ENCODE peak calls at places on chromosomes 13 and 19, in nine cellular contexts. W, J, P, Y, H, Q, U, A and I are unnamed samples. For H3K4me1, the result is how much of the 10 kb centered on the place peaks cover.

GRCh38 chr19:34838753-34839431 is 65.9 kb upstream of the ZNF599 start:
- DNase-seq in A (peak), U (no peak), J (no peak), H (no peak), W (peak), P (no peak), Y (no peak), Q (no peak), I (peak)

GRCh38 chr13:95541911-95542484 is 10.5 kb upstream of the CLDN10 start:
- DNase-seq in H (no peak), U (no peak), P (no peak), A (no peak), Y (no peak), W (no peak), J (no peak), Q (no peak), I (no peak)

GRCh38 chr19:6312018-6312417 is 21.4 kb downstream of the ACER1 start:
- DNase-seq in W (no peak), Q (no peak), U (no peak), H (no peak), J (no peak), P (no peak), A (no peak), Y (no peak), I (no peak)

GRCh38 chr19:39428309-39429112 is 7.2 kb downstream of the RPS16 start:
- DNase-seq in W (peak), U (peak), H (peak), J (no peak), P (peak), Q (no peak), A (no peak), Y (no peak), I (peak)

GRCh38 chr19:35513231-35513974 is at the start of gene DMKN:
- DNase-seq in U (no peak), H (no peak), W (no peak), Q (no peak), P (no peak), Y (no peak), A (no peak), J (no peak), I (no peak)

GRCh38 chr13:41916173-41916954 is 44.5 kb downstream of the VWA8 start:
- DNase-seq in Y (no peak), U (peak), W (peak), A (no peak), Q (no peak), J (no peak), H (no peak), P (no peak), I (no peak)

GRCh38 chr19:15759962-15760565 is 22.3 kb downstream of the OR10H3 start:
- DNase-seq in P (no peak), Y (no peak), A (no peak), Q (no peak), W (no peak), J (no peak), U (no peak), H (no peak), I (peak)

GRCh38 chr13:107809125-107809524 is 406.2 kb downstream of the LIG4 start:
- DNase-seq in J (no peak), Q (no peak), P (no peak), W (no peak), A (no peak), Y (no peak), U (no peak), H (no peak), I (no peak)

GRCh38 chr19:3207466-3208242 is 16.8 kb upstream of the CELF5 start:
- DNase-seq in U (no peak), J (no peak), P (no peak), A (no peak), Q (no peak), H (no peak), W (no peak), Y (no peak), I (no peak)

GRCh38 chr19:38488096-38488495 is 54.6 kb downstream of the RYR1 start:
- DNase-seq in H (no peak), Y (no peak), J (no peak), P (no peak), U (no peak), W (no peak), Q (no peak), A (no peak), I (no peak)

GRCh38 chr13:102470283-102470920 is 68.6 kb upstream of the FGF14 start:
- DNase-seq in Q (no peak), Y (no peak), A (no peak), H (no peak), U (no peak), P (no peak), W (no peak), J (no peak), I (no peak)

GRCh38 chr13:26980099-26981031 is 191.2 kb downstream of the USP12 start:
- DNase-seq in J (no peak), P (no peak), Q (no peak), U (no peak), Y (no peak), A (no peak), W (no peak), H (no peak), I (peak)

GRCh38 chr13:30088312-30088855 is 219.0 kb downstream of the KATNAL1 start:
- DNase-seq in Y (no peak), A (no peak), J (no peak), Q (no peak), H (no peak), U (no peak), W (no peak), P (no peak), I (no peak)

GRCh38 chr19:6161271-6161850 is 25.9 kb downstream of the ACSBG2 start:
- DNase-seq in A (peak), Q (no peak), W (no peak), U (no peak), P (peak), H (no peak), Y (no peak), J (no peak), I (peak)

GRCh38 chr13:27203854-27204253 is 32.2 kb upstream of the USP12 start:
- DNase-seq in Y (no peak), J (no peak), A (no peak), H (no peak), U (no peak), Q (no peak), W (no peak), P (no peak), I (no peak)

GRCh38 chr19:10000171-10000826 is 10.0 kb downstream of the COL5A3 start:
- DNase-seq in W (peak), J (peak), Q (peak), Y (no peak), P (peak), U (peak), H (peak), A (peak), I (peak)

GRCh38 chr13:35720690-35721554 is 244.4 kb upstream of the MAB21L1 start:
- DNase-seq in Q (no peak), P (peak), Y (no peak), U (peak), W (peak), J (no peak), A (peak), H (peak), I (peak)

GRCh38 chr19:52748336-52748950 is 13.6 kb upstream of the ZNF611 start:
- DNase-seq in Q (no peak), P (peak), Y (no peak), U (peak), J (no peak), H (no peak), A (no peak), W (peak), I (no peak)

GRCh38 chr19:34502582-34503545 is 21.3 kb downstream of the WTIP start:
- DNase-seq in Q (no peak), A (no peak), U (no peak), Y (no peak), P (no peak), J (no peak), W (no peak), H (peak), I (no peak)

GRCh38 chr13:21879263-21879914 is 208.5 kb downstream of the FGF9 start:
- DNase-seq in J (no peak), Q (no peak), A (no peak), Y (no peak), P (no peak), U (no peak), W (no peak), H (no peak), I (no peak)

GRCh38 chr19:8393871-8394250 is 3.7 kb downstream of the RAB11B start:
- DNase-seq in J (no peak), Y (no peak), H (no peak), A (no peak), W (no peak), P (no peak), U (no peak), Q (no peak), I (no peak)

GRCh38 chr19:31256601-31256990 is 92.6 kb downstream of the TSHZ3 start:
- DNase-seq in Q (no peak), J (no peak), Y (no peak), P (no peak), W (no peak), A (no peak), H (no peak), U (no peak), I (no peak)

GRCh38 chr19:29893606-29894284 is 48.3 kb upstream of the URI1 start:
- DNase-seq in P (no peak), J (no peak), U (no peak), Y (no peak), H (no peak), A (no peak), W (no peak), Q (no peak), I (no peak)

GRCh38 chr13:23615677-23616076 is 45.5 kb downstream of the TNFRSF19 start:
- DNase-seq in Y (no peak), J (no peak), A (no peak), P (no peak), Q (no peak), W (no peak), U (no peak), H (no peak), I (no peak)

GRCh38 chr13:92172191-92172590 is 773.8 kb downstream of the GPC5 start:
- DNase-seq in P (no peak), W (no peak), A (no peak), U (no peak), Q (no peak), H (no peak), J (no peak), Y (no peak), I (no peak)

GRCh38 chr13:48727252-48728011 is 73.7 kb downstream of the CYSLTR2 start:
- DNase-seq in H (no peak), Y (no peak), A (no peak), W (no peak), P (peak), Q (no peak), U (no peak), J (no peak), I (no peak)

GRCh38 chr19:6209233-6209632 is 70.5 kb downstream of the MLLT1 start:
- DNase-seq in P (no peak), Q (no peak), Y (no peak), J (no peak), H (no peak), W (no peak), A (no peak), U (no peak), I (no peak)

GRCh38 chr19:45114116-45114515 is 21.1 kb downstream of the PPP1R37 start:
- DNase-seq in H (no peak), J (no peak), Y (no peak), P (no peak), U (no peak), W (no peak), Q (no peak), A (no peak), I (no peak)

GRCh38 chr19:29708553-29709439 is 6.3 kb downstream of the C19orf12 start:
- DNase-seq in Q (no peak), P (no peak), H (no peak), Y (no peak), A (no peak), J (no peak), W (no peak), U (no peak), I (peak)

GRCh38 chr13:34201050-34201913 is 383.3 kb downstream of the RFC3 start:
- DNase-seq in P (no peak), U (no peak), A (no peak), J (no peak), Q (no peak), H (peak), Y (no peak), W (no peak), I (no peak)

GRCh38 chr19:43624933-43625332 is 5.5 kb upstream of the ZNF428 start:
- DNase-seq in H (no peak), W (peak), Q (no peak), P (no peak), U (no peak), Y (no peak), A (no peak), J (peak), I (peak)

GRCh38 chr19:29576043-29576442 is 30.0 kb upstream of the POP4 start:
- DNase-seq in P (no peak), Q (no peak), J (no peak), W (no peak), U (no peak), A (no peak), H (no peak), Y (peak), I (no peak)

GRCh38 chr13:42039457-42039945 is 8.9 kb upstream of the DGKH start:
- DNase-seq in J (no peak), P (peak), Q (no peak), A (no peak), H (peak), U (no peak), Y (no peak), W (no peak), I (peak)

GRCh38 chr13:40799508-40799907 is 10.1 kb downstream of the SLC25A15 start:
- DNase-seq in J (no peak), Q (no peak), Y (no peak), P (no peak), U (no peak), W (no peak), A (no peak), H (no peak), I (no peak)
- H3K4me3 ChIP-seq in J (no peak), Q (no peak), Y (no peak), P (no peak), U (no peak), W (no peak), A (no peak), H (no peak), I (no peak)

DNA sequence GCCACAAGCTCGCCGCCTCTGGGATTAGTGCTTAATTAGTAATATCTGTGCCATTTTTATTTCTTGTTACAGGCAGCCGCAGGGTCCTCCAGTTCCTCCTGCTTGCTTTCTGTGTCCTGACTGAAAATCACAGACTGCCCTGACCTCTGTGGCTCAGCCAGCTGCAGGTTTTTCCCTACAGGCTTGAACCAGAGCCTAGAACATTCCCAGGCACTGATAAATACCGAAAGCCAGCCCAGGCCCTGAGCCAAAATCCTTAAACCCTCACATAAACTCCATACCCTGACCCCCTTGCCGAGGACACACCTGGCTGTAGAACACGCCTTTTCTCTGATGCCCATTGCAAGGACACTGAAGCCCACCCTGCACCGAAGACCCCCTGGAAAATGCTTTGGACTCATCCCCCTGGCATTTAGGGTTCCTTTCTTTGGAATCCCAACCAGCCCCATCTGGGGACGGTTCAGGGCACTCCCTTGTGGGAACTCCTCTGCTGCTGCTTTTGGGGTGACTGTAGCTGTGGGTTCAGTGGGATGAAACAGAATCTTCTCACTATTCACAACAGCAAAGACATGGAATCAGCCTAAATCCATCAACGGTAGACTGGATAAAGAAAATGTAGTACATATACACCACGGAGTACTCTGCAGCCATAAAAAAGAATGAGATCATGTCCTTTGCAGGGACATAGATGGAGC is 15.5 kb downstream of the DPP9 start:
- DNase-seq in U (no peak), Y (no peak), H (no peak), W (no peak), J (peak), Q (no peak), P (peak), A (no peak), I (no peak)
- H3K27ac ChIP-seq in U (no peak), Y (peak), H (no peak), W (no peak), J (peak), Q (peak), P (peak), A (no peak), I (no peak)

GRCh38 chr13:84487681-84488080 is 605.4 kb upstream of the SLITRK1 start:
- DNase-seq in Q (no peak), Y (no peak), P (no peak), A (no peak), U (no peak), J (no peak), H (no peak), W (no peak), I (no peak)

GRCh38 chr13:84479656-84480055 is 597.4 kb upstream of the SLITRK1 start:
- DNase-seq in Y (no peak), U (no peak), W (no peak), P (no peak), H (no peak), A (no peak), J (no peak), Q (no peak), I (no peak)

GRCh38 chr13:84481958-84482357 is 599.7 kb upstream of the SLITRK1 start:
- DNase-seq in H (no peak), Y (no peak), A (no peak), P (no peak), J (no peak), W (no peak), U (no peak), Q (no peak), I (no peak)
- H3K4me1 ChIP-seq in H (under half), Y (under half), A (under half), P (under half), J (under half), W (under half), U (under half), Q (under half), I (under half)

GRCh38 chr13:76745246-76746200 is 140.7 kb downstream of the KCTD12 start:
- DNase-seq in J (no peak), Y (no peak), H (no peak), U (no peak), P (no peak), W (no peak), Q (no peak), A (no peak), I (no peak)
- H3K4me3 ChIP-seq in J (no peak), Y (no peak), H (no peak), U (no peak), P (no peak), W (no peak), Q (no peak), A (no peak), I (no peak)

GRCh38 chr19:27741236-27741635 is 1471.7 kb downstream of the UQCRFS1 start:
- DNase-seq in J (no peak), A (no peak), U (peak), Y (no peak), W (no peak), H (no peak), Q (no peak), P (no peak), I (peak)
- H3K27ac ChIP-seq in J (no peak), A (no peak), U (peak), Y (no peak), W (no peak), H (no peak), Q (no peak), P (no peak), I (no peak)

GRCh38 chr13:98262307-98262706 is 85.2 kb upstream of the RNF113B start:
- DNase-seq in W (no peak), Q (no peak), U (no peak), H (no peak), Y (no peak), A (no peak), J (no peak), P (no peak), I (no peak)
- H3K4me1 ChIP-seq in W (under half), Q (under half), U (under half), H (under half), Y (under half), A (under half), J (under half), P (under half), I (under half)

GRCh38 chr19:40571005-40571318 is 5.7 kb upstream of the SHKBP1 start:
- DNase-seq in U (no peak), W (no peak), Y (no peak), J (no peak), H (no peak), P (no peak), Q (no peak), A (no peak), I (no peak)
- H3K4me3 ChIP-seq in U (no peak), W (no peak), Y (peak), J (no peak), H (peak), P (no peak), Q (peak), A (peak), I (no peak)

GRCh38 chr19:14517840-14518505 is at the start of gene DNAJB1:
- DNase-seq in J (peak), U (peak), H (peak), Q (no peak), W (peak), A (no peak), Y (peak), P (peak), I (peak)

GRCh38 chr19:14519245-14519859 is 1.2 kb upstream of the DNAJB1 start:
- DNase-seq in A (no peak), H (no peak), W (no peak), J (no peak), U (no peak), Y (no peak), Q (no peak), P (no peak), I (no peak)

GRCh38 chr19:14517446-14517839 is 754 bp downstream of the DNAJB1 start:
- DNase-seq in J (no peak), A (no peak), Q (no peak), Y (no peak), P (no peak), H (no peak), W (peak), U (no peak), I (no peak)

GRCh38 chr19:14519860-14520407 is 1.7 kb upstream of the DNAJB1 start:
- DNase-seq in Q (no peak), U (peak), P (no peak), J (peak), Y (no peak), W (no peak), H (no peak), A (no peak), I (peak)

GRCh38 chr19:14520543-14520942 is 2.3 kb upstream of the DNAJB1 start:
- DNase-seq in H (no peak), J (no peak), Y (no peak), U (no peak), Q (no peak), P (no peak), A (no peak), W (no peak), I (no peak)
- H3K27ac ChIP-seq in H (peak), J (no peak), Y (peak), U (peak), Q (no peak), P (no peak), A (no peak), W (no peak), I (peak)

GRCh38 chr19:47241919-47242644 is 11.1 kb upstream of the BBC3 start:
- DNase-seq in U (no peak), Q (no peak), W (no peak), A (no peak), H (no peak), J (no peak), Y (no peak), P (no peak), I (no peak)

GRCh38 chr19:47239610-47240296 is 8.8 kb upstream of the BBC3 start:
- DNase-seq in Y (no peak), U (no peak), Q (no peak), P (peak), W (peak), J (no peak), H (no peak), A (no peak), I (no peak)

GRCh38 chr19:47240561-47240960 is 9.6 kb upstream of the BBC3 start:
- DNase-seq in W (no peak), H (no peak), A (no peak), Q (no peak), Y (no peak), P (no peak), J (no peak), U (no peak), I (no peak)

GRCh38 chr19:47239152-47239551 is 8.2 kb upstream of the BBC3 start:
- DNase-seq in P (no peak), W (no peak), Q (no peak), A (no peak), U (no peak), H (no peak), J (no peak), Y (no peak), I (no peak)

GRCh38 chr19:47240996-47241918 is 10.3 kb upstream of the BBC3 start:
- DNase-seq in Q (peak), A (peak), W (peak), Y (peak), J (peak), U (peak), H (peak), P (peak), I (peak)
- H3K4me1 ChIP-seq in Q (under half), A (under half), W (under half), Y (under half), J (under half), U (under half), H (under half), P (under half), I (under half)